ENCODE peak calls at places on chromosomes 3 and 15, in four cellular contexts. Y is IMR-90, G is GM12878, P is stomach. F is an unnamed sample.

GRCh38 chr3:3666664-3667063 is 132.6 kb upstream of the LRRN1 start:
- DNase-seq in P (no peak), Y (no peak), G (peak; percentile 56), F (no peak)

GRCh38 chr15:94582368-94582767 is 351.0 kb downstream of the MCTP2 start:
- DNase-seq in P (no peak), Y (no peak), G (peak; percentile 9), F (peak; percentile 46)

GRCh38 chr3:195098741-195099525 is 172.0 kb downstream of the XXYLT1 start:
- DNase-seq in Y (no peak), G (no peak), P (no peak), F (no peak)

GRCh38 chr3:169311366-169311765 is 352.1 kb downstream of the MECOM start:
- DNase-seq in G (no peak), P (no peak), Y (no peak), F (no peak)

GRCh38 chr15:80970018-80970657 is 19.5 kb downstream of the MESD start:
- DNase-seq in P (peak; percentile 54), G (no peak), Y (peak; percentile 54), F (peak; percentile 70)

GRCh38 chr3:195805181-195805580 is 6.5 kb downstream of the MUC4 start:
- DNase-seq in G (no peak), Y (no peak), P (no peak), F (no peak)

GRCh38 chr15:87167706-87168105 is 1088.0 kb downstream of the AGBL1 start:
- DNase-seq in Y (no peak), P (no peak), G (no peak), F (no peak)

GRCh38 chr15:66766282-66767228 is 64.5 kb downstream of the SMAD6 start:
- DNase-seq in Y (peak; percentile 84), G (no peak), P (no peak), F (no peak)

GRCh38 chr15:71730277-71731144 is 79.8 kb upstream of the NR2E3 start:
- DNase-seq in Y (peak; percentile 77), P (peak; percentile 49), G (no peak), F (peak; percentile 70)

GRCh38 chr3:32640939-32641725 is 43.9 kb upstream of the CNOT10 start:
- DNase-seq in G (no peak), P (no peak), Y (peak; percentile 27), F (no peak)

GRCh38 chr3:64815691-64816225 is 128.0 kb upstream of the ADAMTS9 start:
- DNase-seq in G (no peak), P (no peak), Y (no peak), F (no peak)

GRCh38 chr15:87967951-87968350 is 288.6 kb downstream of the NTRK3 start:
- DNase-seq in Y (no peak), G (no peak), P (no peak), F (no peak)

GRCh38 chr3:183123891-183124290 is 24.6 kb upstream of the MCCC1 start:
- DNase-seq in P (no peak), G (no peak), Y (peak; percentile 60), F (no peak)

GRCh38 chr3:126147147-126147931 is 33.0 kb downstream of the ALDH1L1 start:
- DNase-seq in G (no peak), Y (no peak), P (no peak), F (peak; percentile 9)

GRCh38 chr3:129593595-129594339 is 12.7 kb downstream of the PLXND1 start:
- DNase-seq in G (no peak), P (no peak), Y (no peak), F (no peak)

GRCh38 chr15:46242935-46243334 is 608.1 kb downstream of the SQOR start:
- DNase-seq in G (no peak), P (no peak), Y (no peak), F (no peak)

GRCh38 chr15:81235781-81236507 is 39.3 kb downstream of the IL16 start:
- DNase-seq in Y (peak; percentile 99), P (no peak), G (no peak), F (peak; percentile 42)

GRCh38 chr15:74399511-74400312 is 32.3 kb upstream of the CYP11A1 start:
- DNase-seq in G (no peak), Y (peak; percentile 89), P (no peak), F (no peak)

GRCh38 chr15:67902579-67902979 is 62.7 kb upstream of the RNU6-1 start:
- DNase-seq in P (no peak), Y (no peak), G (peak; percentile 54), F (no peak)

GRCh38 chr3:142657033-142657432 is 60.8 kb downstream of the PLS1 start:
- DNase-seq in P (no peak), G (no peak), Y (no peak), F (no peak)

GRCh38 chr3:46733026-46733800 is 15.5 kb upstream of the PRSS50 start:
- DNase-seq in P (no peak), G (no peak), Y (no peak), F (no peak)
- TF ChIP-seq POLR2A in P (no peak), G (no peak), Y (no peak), F (no peak)

GRCh38 chr3:12986031-12986430 is 87.2 kb downstream of the IQSEC1 start:
- DNase-seq in Y (no peak), G (no peak), P (no peak), F (no peak)
- H3K4me1 ChIP-seq in Y (peaks cover 8% of the 10 kb centered on the region), G (peaks cover 32% of the 10 kb centered on the region), P (peaks cover 29% of the 10 kb centered on the region), F (peaks cover 3% of the 10 kb centered on the region)

GRCh38 chr3:45508659-45509037 is 85.9 kb upstream of the LIMD1 start:
- DNase-seq in G (no peak), Y (no peak), P (no peak), F (no peak)
- H3K27ac ChIP-seq in G (no peak overlapping the region), Y (peak overlapping the region; percentile 27), P (peak overlapping the region; percentile 4), F (no peak overlapping the region)

GRCh38 chr3:27483117-27484001 is 825 bp downstream of the SLC4A7 start:
- DNase-seq in P (peak; percentile 42), G (peak; percentile 32), Y (peak; percentile 81), F (peak; percentile 67)
- TF ChIP-seq POLR2A in P (no peak), G (peak; percentile 48), Y (peak; percentile 38), F (no peak)

GRCh38 chr3:17192995-17193394 is 308.2 kb downstream of the PLCL2 start:
- DNase-seq in Y (no peak), P (no peak), G (no peak), F (no peak)

GRCh38 chr3:17195856-17196604 is 311.3 kb downstream of the PLCL2 start:
- DNase-seq in G (peak; percentile 83), P (no peak), Y (peak; percentile 24), F (no peak)

GRCh38 chr3:17190353-17191078 is 305.8 kb downstream of the PLCL2 start:
- DNase-seq in Y (no peak), P (no peak), G (no peak), F (no peak)

GRCh38 chr3:17194116-17194515 is 309.4 kb downstream of the PLCL2 start:
- DNase-seq in G (no peak), P (no peak), Y (no peak), F (no peak)

DNA sequence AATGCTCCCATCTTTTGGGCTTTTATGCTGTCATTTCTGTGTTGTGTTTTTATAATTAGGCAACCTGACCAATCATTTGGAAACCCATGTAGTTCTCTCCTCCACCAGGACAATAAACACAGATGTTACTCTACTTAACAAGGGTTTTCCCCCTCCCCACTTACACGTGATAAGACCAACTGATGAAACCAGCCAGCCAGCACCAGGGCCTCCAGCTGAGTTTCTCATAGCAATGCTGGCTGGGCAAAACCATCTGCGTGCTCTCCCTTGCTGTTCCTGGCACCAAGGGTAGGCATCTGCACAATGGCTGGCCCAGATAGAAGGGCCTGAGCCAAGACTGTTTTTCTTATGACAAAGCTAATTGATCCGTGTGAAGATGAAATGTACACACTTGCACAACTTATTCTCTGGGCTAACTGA is 310.4 kb downstream of the PLCL2 start:
- DNase-seq in G (peak; percentile 79), Y (peak; percentile 29), P (no peak), F (no peak)
- H3K4me1 ChIP-seq in G (peaks cover 34% of the 10 kb centered on the region), Y (peaks cover 3% of the 10 kb centered on the region), P (peaks cover 20% of the 10 kb centered on the region), F (peaks cover 11% of the 10 kb centered on the region)

F was measured in testis.